ENCODE peak calls at places on chromosomes 13 and 19, in four cellular contexts. N, I, R and M are unnamed samples.

GRCh38 chr19:43781630-43782310 is 997 bp upstream of the KCNN4 start:
- DNase-seq in N (no peak), I (no peak), R (no peak), M (no peak)

GRCh38 chr19:49950956-49951526 is 9.9 kb downstream of the SIGLEC11 start:
- DNase-seq in R (no peak), N (no peak), I (no peak), M (no peak)

GRCh38 chr13:47249296-47249695 is 352.4 kb upstream of the HTR2A start:
- DNase-seq in N (no peak), I (no peak), R (no peak), M (no peak)

GRCh38 chr13:99217461-99218101 is 16.9 kb downstream of the UBAC2 start:
- DNase-seq in R (no peak), N (no peak), I (no peak), M (no peak)

GRCh38 chr13:40484981-40485380 is 181.5 kb downstream of the FOXO1 start:
- DNase-seq in R (no peak), N (no peak), I (no peak), M (no peak)

GRCh38 chr19:30109565-30109964 is 167.5 kb downstream of the URI1 start:
- DNase-seq in I (no peak), R (no peak), N (peak; percentile 5), M (no peak)

GRCh38 chr13:42384265-42384664 is 112.3 kb downstream of the AKAP11 start:
- DNase-seq in R (no peak), N (no peak), I (no peak), M (no peak)

GRCh38 chr13:88339271-88339741 is 668.1 kb downstream of the SLITRK5 start:
- DNase-seq in R (no peak), I (no peak), N (no peak), M (no peak)

GRCh38 chr13:114115796-114116195 is 16.6 kb downstream of the RASA3 start:
- DNase-seq in R (no peak), N (no peak), I (no peak), M (no peak)

GRCh38 chr19:40600086-40600917 is 867 bp upstream of the LTBP4 start:
- DNase-seq in N (no peak), I (no peak), R (no peak), M (no peak)

GRCh38 chr19:35388277-35389054 is 17.6 kb downstream of the GPR42 start:
- DNase-seq in I (no peak), R (no peak), N (no peak), M (no peak)

GRCh38 chr19:18231775-18232174 is 5.5 kb upstream of the PDE4C start:
- DNase-seq in N (no peak), R (peak; percentile 43), I (no peak), M (no peak)

GRCh38 chr19:18230941-18231734 is 4.9 kb upstream of the PDE4C start:
- DNase-seq in N (no peak), I (no peak), R (no peak), M (no peak)

GRCh38 chr19:18232540-18233223 is 6.4 kb upstream of the PDE4C start:
- DNase-seq in N (no peak), R (peak; percentile 79), I (no peak), M (no peak)

GRCh38 chr19:18234194-18234593 is 8.0 kb upstream of the PDE4C start:
- DNase-seq in I (no peak), N (no peak), R (no peak), M (no peak)

DNA sequence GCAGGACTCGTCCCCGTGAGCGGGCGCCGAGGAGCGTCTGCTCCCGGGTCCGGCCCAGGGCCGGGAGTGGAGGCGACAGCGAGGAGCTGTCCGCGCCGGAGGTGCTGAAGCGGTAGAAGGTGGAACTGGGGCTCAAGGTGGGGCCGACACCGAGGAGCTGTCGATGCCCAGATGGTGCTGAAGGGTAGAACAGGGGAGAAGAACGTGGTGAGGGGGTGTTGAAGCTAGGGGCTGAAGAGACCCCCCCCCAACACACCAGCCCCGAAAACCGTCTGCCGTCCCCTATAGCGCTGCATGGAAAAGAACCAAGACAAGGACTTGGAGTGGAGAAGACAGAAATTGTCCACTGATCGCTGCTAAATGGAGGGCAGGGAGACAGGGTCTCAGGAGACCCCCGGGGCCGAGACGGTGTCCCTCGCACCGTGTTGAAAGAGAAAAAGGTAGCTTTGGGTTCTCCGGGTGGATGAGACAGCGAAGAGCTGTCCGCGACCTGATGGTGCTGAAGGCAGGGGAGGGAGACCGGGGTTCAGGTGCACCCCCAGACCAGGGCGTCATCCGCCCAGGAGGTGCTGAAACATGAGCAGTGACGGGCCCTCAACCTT is 7.1 kb upstream of the PDE4C start:
- DNase-seq in N (no peak), I (peak; percentile 50), R (peak; percentile 93), M (peak; percentile 82)
- TF ChIP-seq SPI1 in N (no peak), I (no peak), R (peak; percentile 21), M (no peak)

DNA sequence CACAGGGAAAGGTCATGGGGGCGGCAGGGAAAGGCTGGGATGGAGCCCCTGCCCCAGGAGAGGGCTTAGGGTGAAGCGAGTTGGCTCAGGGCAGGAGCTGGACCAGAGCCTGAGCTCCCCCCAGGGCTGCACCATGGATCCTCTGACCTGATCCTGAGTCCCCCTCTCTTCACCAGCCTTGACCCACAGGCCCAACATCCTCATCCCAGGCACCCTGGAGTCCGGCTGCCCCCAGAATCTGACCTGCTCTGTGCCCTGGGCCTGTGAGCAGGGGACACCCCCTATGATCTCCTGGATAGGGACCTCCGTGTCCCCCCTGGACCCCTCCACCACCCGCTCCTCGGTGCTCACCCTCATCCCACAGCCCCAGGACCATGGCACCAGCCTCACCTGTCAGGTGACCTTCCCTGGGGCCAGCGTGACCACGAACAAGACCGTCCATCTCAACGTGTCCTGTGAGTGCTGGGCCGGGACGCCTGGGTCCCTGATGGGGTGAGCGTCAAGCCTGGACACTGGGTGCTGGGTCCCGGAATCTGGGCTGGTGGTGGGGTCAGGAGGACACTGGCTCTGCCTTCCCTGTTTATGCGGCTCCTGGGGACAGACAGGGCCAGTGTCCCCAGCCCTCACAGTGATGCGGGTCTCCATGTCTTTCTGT is 842 bp downstream of the SIGLEC9 start:
- DNase-seq in I (no peak), R (no peak), N (no peak), M (no peak)
- TF ChIP-seq SPI1 in I (no peak), R (no peak), N (no peak), M (no peak)

DNA sequence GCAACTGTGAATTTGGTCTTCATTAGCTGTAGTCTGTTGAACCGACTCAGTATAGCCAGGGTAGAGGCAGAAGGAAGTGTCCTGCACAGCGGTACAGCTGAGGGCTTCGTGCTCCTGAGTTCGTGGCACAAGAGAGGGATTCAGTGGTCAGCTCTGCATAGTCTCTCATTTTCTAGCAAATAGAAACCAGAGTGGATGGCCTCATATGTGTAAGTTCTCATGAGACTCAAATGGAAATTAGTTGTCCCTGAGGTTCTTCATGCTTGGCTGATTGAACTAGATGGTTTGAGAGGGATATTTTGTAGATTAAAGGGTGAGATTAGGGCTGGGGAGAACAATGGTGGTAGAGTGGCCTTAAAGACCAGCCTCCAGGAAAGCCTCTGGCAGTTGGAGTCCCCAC is 50.5 kb downstream of the ARHGEF7 start:
- DNase-seq in I (no peak), R (no peak), N (no peak), M (no peak)
- TF ChIP-seq SPI1 in I (no peak), R (no peak), N (no peak), M (no peak)

DNA sequence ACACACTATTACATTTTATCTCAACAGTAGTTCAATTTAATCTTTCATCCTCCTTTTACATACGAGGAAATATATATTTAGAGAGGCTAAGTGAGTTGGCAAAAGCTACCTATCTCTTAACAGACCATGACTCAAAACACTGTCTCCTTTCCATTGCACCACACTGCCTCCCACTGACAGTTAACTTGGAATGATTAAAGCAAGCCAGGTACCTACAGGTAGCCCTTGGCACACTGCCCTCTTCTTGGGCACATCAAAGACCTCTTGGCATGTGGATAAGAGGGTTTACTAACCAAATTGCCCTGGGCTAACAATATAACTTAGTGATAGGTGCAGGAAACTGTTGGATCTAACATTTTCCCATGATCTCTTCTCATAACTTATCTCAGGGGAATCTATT is 1.9 kb downstream of the ABHD13 start:
- DNase-seq in I (no peak), R (no peak), N (no peak), M (no peak)
- TF ChIP-seq SPI1 in I (no peak), R (no peak), N (no peak), M (no peak)

DNA sequence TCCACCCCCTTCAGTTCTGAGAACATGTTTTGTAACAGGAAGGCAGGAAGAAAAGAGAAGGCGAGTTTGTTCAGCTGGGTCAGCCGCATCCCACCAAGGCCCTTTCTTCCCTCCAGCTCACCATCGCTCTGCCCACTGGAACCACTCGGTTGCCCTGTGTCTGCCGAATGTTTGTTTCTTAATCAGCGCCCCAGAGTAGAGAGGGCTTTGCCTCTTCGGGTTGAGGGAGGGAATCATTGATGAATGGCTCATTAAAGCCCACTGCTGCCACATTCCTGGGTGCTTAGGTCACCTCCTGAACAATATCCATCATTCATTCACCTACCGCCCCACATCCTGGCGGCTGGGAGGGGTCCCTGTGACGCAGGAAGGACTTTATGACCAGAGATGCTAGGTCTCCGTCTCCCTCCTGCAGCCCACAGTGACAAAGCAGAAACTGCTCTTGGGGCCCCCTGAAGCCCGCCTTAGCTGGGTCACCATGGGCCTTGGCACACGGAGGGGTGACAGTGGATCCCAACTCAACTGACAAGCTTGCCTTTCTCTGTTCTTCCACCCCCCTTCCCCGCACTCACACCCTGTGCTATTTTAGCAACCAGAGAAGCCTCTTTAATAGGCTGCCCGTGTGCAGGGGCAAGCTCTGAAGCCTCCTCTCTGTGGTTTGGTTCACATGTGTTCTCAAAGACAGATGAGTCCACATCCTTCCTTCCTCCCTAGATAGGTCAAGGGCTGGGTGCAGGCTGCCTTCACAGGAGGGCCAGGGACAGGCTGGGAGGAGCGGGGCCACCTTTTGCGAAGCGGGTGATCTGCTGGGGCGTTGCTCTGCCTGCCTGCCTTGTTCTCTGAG is 46.2 kb downstream of the ACTN4 start:
- DNase-seq in I (peak; percentile 41), R (no peak), N (no peak), M (peak; percentile 72)
- TF ChIP-seq SPI1 in I (peak; percentile 32), R (no peak), N (no peak), M (no peak)